ENCODE peak calls at places on chromosomes 2 and 18, in six cellular contexts. K is body of pancreas; P is CD4-positive, alpha-beta T cell; X is foreskin keratinocyte; I is ovary; G is fibroblast of pulmonary artery. R is an unnamed sample.

GRCh38 chr18:27213123-27213717 is 28.1 kb upstream of the CHST9 start:
- DNase-seq in K (no peak), P (no peak), X (no peak), I (no peak), G (no peak), R (no peak)

GRCh38 chr2:119423811-119424210 is 7.8 kb upstream of the TMEM37 start:
- DNase-seq in K (no peak), P (no peak), X (no peak), I (no peak), G (no peak), R (no peak)

GRCh38 chr2:238290079-238290478 is 1.7 kb upstream of the PER2 start:
- DNase-seq in K (peak), P (peak), X (peak), I (no peak), G (peak), R (no peak)

GRCh38 chr2:8606226-8606625 is 75.6 kb upstream of the ID2 start:
- DNase-seq in K (no peak), P (no peak), X (no peak), I (no peak), G (no peak), R (no peak)

GRCh38 chr2:170823800-170824153 is 7.1 kb downstream of the GAD1 start:
- DNase-seq in K (no peak), P (no peak), X (no peak), I (no peak), G (no peak), R (no peak)

GRCh38 chr2:117536139-117536538 is 278.4 kb upstream of the DDX18 start:
- DNase-seq in K (peak), P (no peak), X (no peak), I (no peak), G (no peak), R (no peak)

GRCh38 chr2:113067681-113068080 is at the start of gene IL1F10:
- DNase-seq in K (no peak), P (no peak), X (no peak), I (no peak), G (no peak), R (no peak)

GRCh38 chr2:98773169-98773568 is 42.2 kb upstream of the MGAT4A start:
- DNase-seq in K (no peak), P (no peak), X (no peak), I (no peak), G (no peak), R (no peak)

GRCh38 chr2:60560734-60561649 is 7.5 kb upstream of the BCL11A start:
- DNase-seq in K (no peak), P (no peak), X (peak), I (no peak), G (peak), R (no peak)

GRCh38 chr2:130737592-130737991 is 8.7 kb downstream of the GPR148 start:
- DNase-seq in K (no peak), P (no peak), X (no peak), I (no peak), G (no peak), R (no peak)

GRCh38 chr2:26585966-26586365 is 55.2 kb downstream of the CIB4 start:
- DNase-seq in K (no peak), P (no peak), X (no peak), I (no peak), G (no peak), R (no peak)

GRCh38 chr2:15687720-15688119 is 96.1 kb downstream of the DDX1 start:
- DNase-seq in K (no peak), P (no peak), X (no peak), I (no peak), G (no peak), R (no peak)

GRCh38 chr2:86290596-86291327 is 46.7 kb downstream of the REEP1 start:
- DNase-seq in K (no peak), P (no peak), X (no peak), I (no peak), G (no peak), R (no peak)

GRCh38 chr18:63788447-63789096 is 13.4 kb downstream of the SERPINB7 start:
- DNase-seq in K (no peak), P (peak), X (peak), I (no peak), G (peak), R (no peak)

GRCh38 chr2:26691881-26692813 is at the start of gene KCNK3:
- DNase-seq in K (peak), P (peak), X (no peak), I (peak), G (peak), R (peak)

GRCh38 chr2:7363906-7364305 is 446.7 kb downstream of the RNF144A start:
- DNase-seq in K (no peak), P (no peak), X (no peak), I (no peak), G (no peak), R (no peak)

GRCh38 chr2:188217266-188217665 is 74.4 kb upstream of the GULP1 start:
- DNase-seq in K (no peak), P (no peak), X (no peak), I (no peak), G (no peak), R (no peak)

GRCh38 chr2:8312221-8312620 is 369.6 kb upstream of the ID2 start:
- DNase-seq in K (no peak), P (no peak), X (no peak), I (no peak), G (no peak), R (no peak)

GRCh38 chr18:55401638-55402191 is 186.3 kb downstream of the TCF4 start:
- DNase-seq in K (no peak), P (no peak), X (no peak), I (peak), G (peak), R (no peak)

GRCh38 chr2:11333431-11334183 is 10.8 kb downstream of the ROCK2 start:
- DNase-seq in K (no peak), P (no peak), X (no peak), I (no peak), G (no peak), R (no peak)

GRCh38 chr2:38268001-38268400 is 109.1 kb downstream of the ATL2 start:
- DNase-seq in K (no peak), P (no peak), X (no peak), I (no peak), G (no peak), R (no peak)

GRCh38 chr2:229193281-229193680 is 77.8 kb downstream of the PID1 start:
- DNase-seq in K (no peak), P (no peak), X (no peak), I (no peak), G (no peak), R (no peak)

GRCh38 chr2:53600835-53601234 is 166.8 kb upstream of the CHAC2 start:
- DNase-seq in K (peak), P (no peak), X (peak), I (no peak), G (no peak), R (no peak)

GRCh38 chr2:72915076-72915906 is 2.0 kb upstream of the EMX1 start:
- DNase-seq in K (no peak), P (no peak), X (no peak), I (no peak), G (no peak), R (no peak)

GRCh38 chr18:38305941-38306340 is 740.3 kb upstream of the CELF4 start:
- DNase-seq in K (no peak), P (no peak), X (no peak), I (no peak), G (no peak), R (no peak)

GRCh38 chr2:2326653-2327052 is 4.4 kb downstream of the MYT1L start:
- DNase-seq in K (no peak), P (no peak), X (no peak), I (no peak), G (no peak), R (no peak)

GRCh38 chr2:2326053-2326452 is 5.0 kb downstream of the MYT1L start:
- DNase-seq in K (no peak), P (no peak), X (no peak), I (no peak), G (no peak), R (no peak)

GRCh38 chr2:2331905-2332280 is 818 bp upstream of the MYT1L start:
- DNase-seq in K (no peak), P (no peak), X (no peak), I (no peak), G (no peak), R (no peak)

GRCh38 chr2:2325538-2325937 is 5.5 kb downstream of the MYT1L start:
- DNase-seq in K (no peak), P (no peak), X (no peak), I (no peak), G (no peak), R (no peak)

GRCh38 chr2:2328847-2329246 is 2.2 kb downstream of the MYT1L start:
- DNase-seq in K (peak), P (no peak), X (no peak), I (no peak), G (peak), R (no peak)
- TF ChIP-seq CTCF in K (no peak), P (no peak), X (no peak), I (no peak), G (no peak), R (no peak)

GRCh38 chr2:241695676-241696075 is 6.2 kb upstream of the ING5 start:
- DNase-seq in K (no peak), P (no peak), X (no peak), I (no peak), G (no peak), R (no peak)
- TF ChIP-seq CTCF in K (no peak), P (no peak), X (no peak), I (no peak), G (no peak), R (no peak)

GRCh38 chr2:241302083-241302482 is 13.4 kb downstream of the HDLBP start:
- DNase-seq in K (no peak), P (no peak), X (no peak), I (no peak), G (no peak), R (no peak)

GRCh38 chr2:241298554-241299165 is 16.8 kb downstream of the HDLBP start:
- DNase-seq in K (no peak), P (no peak), X (no peak), I (no peak), G (no peak), R (no peak)

GRCh38 chr2:241296767-241297166 is 18.7 kb downstream of the HDLBP start:
- DNase-seq in K (no peak), P (no peak), X (no peak), I (no peak), G (no peak), R (no peak)

GRCh38 chr2:241302759-241303651 is 12.5 kb downstream of the HDLBP start:
- DNase-seq in K (peak), P (no peak), X (no peak), I (no peak), G (no peak), R (no peak)

DNA sequence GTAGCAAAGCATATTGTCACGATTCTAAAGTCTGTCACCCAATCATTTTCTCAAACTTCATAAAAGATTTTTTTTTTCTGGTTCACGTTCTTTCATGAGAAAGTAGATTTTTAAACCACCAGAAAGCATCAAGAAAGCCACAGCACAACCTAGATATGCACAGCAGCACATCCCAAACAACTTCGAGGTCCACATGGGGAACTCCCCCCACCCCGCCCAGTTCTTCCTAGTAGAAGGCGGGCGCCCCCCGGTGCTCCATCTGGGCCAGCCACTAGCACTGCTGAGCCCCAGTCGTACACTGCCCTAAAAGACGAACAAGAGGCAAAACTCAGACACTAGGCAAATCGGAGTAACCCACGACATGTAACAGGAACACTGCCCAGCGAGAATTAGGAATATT is 15.5 kb downstream of the HDLBP start:
- DNase-seq in K (no peak), P (peak), X (no peak), I (no peak), G (no peak), R (no peak)
- TF ChIP-seq CTCF in K (no peak), P (peak), X (no peak), I (no peak), G (no peak), R (no peak)

GRCh38 chr2:235612551-235612950 is 118.7 kb downstream of the AGAP1 start:
- DNase-seq in K (no peak), P (no peak), X (no peak), I (no peak), G (no peak), R (no peak)

GRCh38 chr2:235611337-235611736 is 117.5 kb downstream of the AGAP1 start:
- DNase-seq in K (no peak), P (no peak), X (peak), I (no peak), G (no peak), R (no peak)

GRCh38 chr2:235613671-235614070 is 119.8 kb downstream of the AGAP1 start:
- DNase-seq in K (no peak), P (no peak), X (no peak), I (no peak), G (no peak), R (no peak)

GRCh38 chr2:235610696-235611257 is 116.9 kb downstream of the AGAP1 start:
- DNase-seq in K (peak), P (no peak), X (no peak), I (no peak), G (no peak), R (no peak)

GRCh38 chr2:235611756-235612155 is 117.9 kb downstream of the AGAP1 start:
- DNase-seq in K (no peak), P (no peak), X (no peak), I (no peak), G (no peak), R (no peak)
- TF ChIP-seq CTCF in K (no peak), P (no peak), X (no peak), I (no peak), G (no peak), R (no peak)

GRCh38 chr2:43192039-43192438 is 34.4 kb downstream of the ZFP36L2 start:
- DNase-seq in K (no peak), P (no peak), X (no peak), I (no peak), G (no peak), R (no peak)
- TF ChIP-seq CTCF in K (no peak), P (peak), X (peak), I (no peak), G (peak), R (no peak)

R was measured in activated B cell treated with CpG ODN at 0.5 μM for 24 hours.